ENCODE peak calls at places on chromosomes 13 and 19, in six cellular contexts. E, Q, G, V, U and Z are unnamed samples.

GRCh38 chr19:14450168-14450874 is 17.2 kb downstream of the PKN1 start:
- DNase-seq in G (peak), E (no peak), U (peak), Q (peak), V (no peak), Z (peak)

GRCh38 chr13:38582133-38582532 is 104.7 kb upstream of the FREM2 start:
- DNase-seq in V (no peak), G (peak), Q (peak), E (peak), U (peak), Z (peak)

GRCh38 chr13:33388254-33388998 is 102.9 kb upstream of the STARD13 start:
- DNase-seq in E (no peak), Q (peak), U (no peak), V (no peak), G (no peak), Z (no peak)

GRCh38 chr13:66347718-66348117 is 882.4 kb downstream of the PCDH9 start:
- DNase-seq in G (no peak), E (peak), V (no peak), Q (no peak), U (no peak), Z (no peak)

GRCh38 chr13:51906581-51906980 is 44.8 kb downstream of the CCDC70 start:
- DNase-seq in V (no peak), G (no peak), E (no peak), Q (no peak), U (peak), Z (no peak)

GRCh38 chr13:51666316-51666715 is 82.1 kb downstream of the WDFY2 start:
- DNase-seq in E (no peak), Q (no peak), U (no peak), V (no peak), G (no peak), Z (no peak)

GRCh38 chr13:49540552-49540951 is 44.8 kb downstream of the PHF11 start:
- DNase-seq in U (no peak), V (peak), E (peak), Q (no peak), G (no peak), Z (peak)

GRCh38 chr13:72290962-72291681 is 424.1 kb upstream of the DACH1 start:
- DNase-seq in E (no peak), Q (no peak), G (no peak), U (no peak), V (no peak), Z (no peak)

GRCh38 chr13:100544866-100545683 is 43.5 kb downstream of the GGACT start:
- DNase-seq in V (no peak), E (no peak), Q (no peak), U (no peak), G (no peak), Z (no peak)

GRCh38 chr19:10454267-10454666 is 33.9 kb downstream of the PDE4A start:
- DNase-seq in G (no peak), U (no peak), Q (peak), V (no peak), E (peak), Z (peak)

DNA sequence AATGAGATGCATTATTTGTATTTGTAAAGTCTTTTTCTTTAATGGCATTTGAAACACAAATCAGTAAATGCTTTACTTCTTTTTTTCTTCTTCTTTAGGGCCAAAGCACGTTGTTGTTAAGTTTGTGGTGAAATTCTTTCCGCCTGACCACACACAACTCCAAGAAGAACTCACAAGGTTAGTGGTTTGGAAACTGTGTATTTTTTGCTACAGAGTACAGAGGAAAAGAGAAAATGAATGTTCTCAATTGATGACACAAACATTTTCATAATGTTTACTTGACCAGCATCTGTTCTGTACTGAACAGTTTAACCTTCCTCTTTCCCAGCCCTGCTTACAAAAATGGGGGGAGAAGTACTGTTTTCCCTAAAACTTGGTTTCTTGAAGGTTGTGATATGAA is 190.9 kb upstream of the RNF113B start:
- DNase-seq in V (no peak), E (peak), U (no peak), G (no peak), Q (no peak), Z (no peak)
- TF ChIP-seq BHLHE40 in V (no peak), E (no peak), U (no peak), G (no peak), Q (no peak), Z (no peak)

GRCh38 chr13:36536546-36536945 is 104.3 kb downstream of the CCNA1 start:
- DNase-seq in G (no peak), Q (no peak), E (no peak), U (no peak), V (no peak), Z (no peak)
- TF ChIP-seq BHLHE40 in G (no peak), Q (no peak), E (no peak), U (no peak), V (no peak), Z (no peak)

GRCh38 chr19:806815-807421 is 9.7 kb downstream of the PTBP1 start:
- DNase-seq in V (no peak), E (no peak), Q (no peak), G (no peak), U (no peak), Z (no peak)

GRCh38 chr19:807627-808175 is 10.4 kb downstream of the PTBP1 start:
- DNase-seq in V (no peak), Q (no peak), U (no peak), E (no peak), G (no peak), Z (no peak)

GRCh38 chr19:805161-805561 is 7.9 kb downstream of the PTBP1 start:
- DNase-seq in G (no peak), U (no peak), V (no peak), Q (no peak), E (no peak), Z (no peak)

GRCh38 chr19:804419-805160 is 7.3 kb downstream of the PTBP1 start:
- DNase-seq in G (no peak), V (no peak), Q (no peak), E (no peak), U (no peak), Z (no peak)

DNA sequence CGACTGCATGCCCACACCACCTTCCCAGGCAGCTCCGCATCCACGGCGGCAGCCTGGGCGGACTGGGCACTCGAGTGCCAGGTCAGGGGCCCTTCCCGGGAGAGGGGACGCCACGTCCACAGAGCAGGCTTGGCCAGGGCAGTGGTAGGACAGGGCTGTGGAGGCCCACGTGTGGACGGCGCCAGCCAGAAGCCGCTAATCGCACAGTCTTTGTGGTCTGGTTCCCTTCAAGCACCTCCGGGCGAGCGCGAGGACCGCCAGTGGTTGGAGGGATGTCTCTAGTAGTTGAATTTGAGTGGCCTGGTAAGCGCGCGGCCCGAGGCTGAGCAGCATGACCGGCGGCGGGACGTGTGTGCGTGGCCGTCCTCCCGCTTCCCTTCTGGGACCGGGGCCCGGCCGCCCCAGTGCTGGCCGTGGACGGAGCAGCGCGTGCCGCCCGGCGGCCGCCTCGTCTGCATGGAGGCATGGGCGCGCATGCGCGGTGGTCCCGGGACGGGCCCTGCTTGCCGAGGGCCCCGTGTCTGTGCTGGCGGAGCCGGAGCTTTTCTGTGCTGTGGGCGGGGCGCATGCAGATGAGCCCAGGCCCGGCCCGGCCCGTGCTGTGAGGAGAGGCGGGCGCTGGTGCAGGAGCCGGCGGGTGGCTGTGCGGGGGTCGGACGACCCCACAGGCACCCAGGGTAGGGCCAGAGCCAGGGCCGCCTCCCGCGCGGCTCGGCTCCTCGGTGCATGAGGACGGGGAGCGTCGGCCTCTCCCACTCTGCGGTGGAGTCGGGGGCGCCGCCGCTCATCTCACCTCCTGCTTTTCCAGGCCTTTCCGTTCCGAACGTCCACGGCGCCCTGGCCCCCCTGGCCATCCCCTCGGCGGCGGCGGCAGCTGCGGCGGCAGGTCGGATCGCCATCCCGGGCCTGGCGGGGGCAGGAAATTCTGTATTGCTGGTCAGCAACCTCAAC is 8.6 kb downstream of the PTBP1 start:
- DNase-seq in G (no peak), V (no peak), Q (no peak), U (no peak), E (no peak), Z (no peak)
- TF ChIP-seq BHLHE40 in G (no peak), V (no peak), Q (no peak), U (no peak), E (no peak), Z (no peak)

GRCh38 chr13:74133657-74134201 is 475 bp downstream of the KLF12 start:
- DNase-seq in G (peak), Q (peak), E (peak), U (peak), V (peak), Z (no peak)

GRCh38 chr13:74131206-74131605 is 3.0 kb downstream of the KLF12 start:
- DNase-seq in E (no peak), G (no peak), Q (no peak), U (peak), V (no peak), Z (no peak)

GRCh38 chr13:74134226-74134776 is at the start of gene KLF12:
- DNase-seq in U (peak), V (peak), Q (peak), E (peak), G (peak), Z (peak)

GRCh38 chr13:74132152-74132767 is 1.9 kb downstream of the KLF12 start:
- DNase-seq in U (peak), Q (peak), E (peak), G (no peak), V (no peak), Z (no peak)

GRCh38 chr13:74132768-74133656 is 1.2 kb downstream of the KLF12 start:
- DNase-seq in U (no peak), E (peak), G (no peak), V (no peak), Q (peak), Z (no peak)
- TF ChIP-seq BHLHE40 in U (no peak), E (no peak), G (no peak), V (no peak), Q (no peak), Z (no peak)

GRCh38 chr19:38928406-38929001 is 2.1 kb downstream of the SARS2 start:
- DNase-seq in U (no peak), V (no peak), G (no peak), Q (no peak), E (no peak), Z (no peak)

GRCh38 chr19:38929929-38930775 is at the start of gene SARS2:
- DNase-seq in G (peak), Q (peak), U (peak), E (peak), V (peak), Z (peak)

GRCh38 chr19:38933544-38933943 is 2.8 kb downstream of the MRPS12 start:
- DNase-seq in G (no peak), V (no peak), Q (no peak), E (no peak), U (no peak), Z (peak)

GRCh38 chr19:38932425-38933179 is 1.9 kb downstream of the MRPS12 start:
- DNase-seq in V (no peak), Q (no peak), E (peak), U (peak), G (peak), Z (peak)

DNA sequence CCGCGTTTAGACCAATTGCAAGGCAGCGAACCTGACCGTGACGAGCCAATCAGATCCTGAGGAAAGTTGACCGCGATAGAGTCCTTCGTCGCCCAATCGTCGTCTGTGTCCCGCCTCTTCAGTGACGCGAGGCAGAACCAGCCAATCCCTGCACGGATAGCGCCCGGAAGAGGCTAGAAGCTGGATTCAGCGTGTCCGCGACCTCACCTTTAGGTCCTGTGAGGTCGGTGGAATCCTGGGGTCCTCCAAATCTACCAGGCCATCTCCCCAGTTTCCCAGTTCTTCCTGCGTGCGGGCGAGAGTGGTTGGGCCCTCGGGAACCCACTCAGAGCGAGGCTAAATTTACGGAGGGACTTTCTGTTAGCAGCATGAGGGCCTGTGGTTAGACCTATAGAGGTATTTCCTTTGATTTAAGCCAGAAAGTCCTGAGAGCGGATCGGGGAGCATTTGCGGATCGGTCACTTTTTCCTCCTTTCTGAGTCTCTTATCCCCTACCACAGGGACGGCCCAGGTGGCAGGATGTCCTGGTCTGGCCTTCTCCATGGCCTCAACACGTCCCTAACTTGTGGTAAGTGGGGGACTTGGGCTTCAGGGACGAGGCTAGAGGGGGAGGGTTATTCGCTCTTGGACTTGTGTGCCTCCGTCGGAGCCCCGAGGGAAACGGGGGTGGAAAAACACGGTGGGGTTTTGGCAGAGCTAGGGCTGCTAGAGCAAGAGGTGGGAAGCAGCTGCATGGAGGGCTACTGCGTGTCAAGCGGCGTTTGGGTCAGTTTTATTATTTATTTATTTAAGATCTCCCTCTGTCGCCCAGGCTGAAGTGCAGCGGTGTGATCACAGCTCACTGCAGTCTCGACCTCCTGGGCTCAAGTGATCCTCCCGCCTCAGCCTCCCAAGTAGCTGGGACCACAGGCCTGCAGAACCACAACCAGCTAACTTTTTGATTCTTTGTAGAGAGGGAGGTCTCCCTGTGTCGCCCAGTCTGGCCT is at the start of gene MRPS12:
- DNase-seq in E (peak), Q (peak), V (peak), G (peak), U (peak), Z (peak)
- TF ChIP-seq BHLHE40 in E (no peak), Q (no peak), V (no peak), G (no peak), U (no peak), Z (no peak)

GRCh38 chr19:56015756-56016155 is 29.2 kb downstream of the NLRP5 start:
- DNase-seq in U (peak), G (no peak), Q (no peak), E (no peak), V (no peak), Z (peak)
- TF ChIP-seq BHLHE40 in U (no peak), G (no peak), Q (no peak), E (no peak), V (no peak), Z (no peak)

GRCh38 chr19:4548238-4548584 is 8.4 kb upstream of the LRG1 start:
- DNase-seq in G (no peak), V (no peak), E (no peak), Q (no peak), U (no peak), Z (no peak)

GRCh38 chr19:4550479-4551050 is 8.9 kb downstream of the SEMA6B start:
- DNase-seq in U (no peak), Q (no peak), E (no peak), V (no peak), G (no peak), Z (peak)

GRCh38 chr19:4550018-4550417 is 9.5 kb downstream of the SEMA6B start:
- DNase-seq in V (no peak), G (no peak), E (no peak), U (no peak), Q (no peak), Z (no peak)

GRCh38 chr19:4543856-4544647 is 4.2 kb upstream of the LRG1 start:
- DNase-seq in V (no peak), U (no peak), Q (no peak), G (no peak), E (no peak), Z (no peak)

DNA sequence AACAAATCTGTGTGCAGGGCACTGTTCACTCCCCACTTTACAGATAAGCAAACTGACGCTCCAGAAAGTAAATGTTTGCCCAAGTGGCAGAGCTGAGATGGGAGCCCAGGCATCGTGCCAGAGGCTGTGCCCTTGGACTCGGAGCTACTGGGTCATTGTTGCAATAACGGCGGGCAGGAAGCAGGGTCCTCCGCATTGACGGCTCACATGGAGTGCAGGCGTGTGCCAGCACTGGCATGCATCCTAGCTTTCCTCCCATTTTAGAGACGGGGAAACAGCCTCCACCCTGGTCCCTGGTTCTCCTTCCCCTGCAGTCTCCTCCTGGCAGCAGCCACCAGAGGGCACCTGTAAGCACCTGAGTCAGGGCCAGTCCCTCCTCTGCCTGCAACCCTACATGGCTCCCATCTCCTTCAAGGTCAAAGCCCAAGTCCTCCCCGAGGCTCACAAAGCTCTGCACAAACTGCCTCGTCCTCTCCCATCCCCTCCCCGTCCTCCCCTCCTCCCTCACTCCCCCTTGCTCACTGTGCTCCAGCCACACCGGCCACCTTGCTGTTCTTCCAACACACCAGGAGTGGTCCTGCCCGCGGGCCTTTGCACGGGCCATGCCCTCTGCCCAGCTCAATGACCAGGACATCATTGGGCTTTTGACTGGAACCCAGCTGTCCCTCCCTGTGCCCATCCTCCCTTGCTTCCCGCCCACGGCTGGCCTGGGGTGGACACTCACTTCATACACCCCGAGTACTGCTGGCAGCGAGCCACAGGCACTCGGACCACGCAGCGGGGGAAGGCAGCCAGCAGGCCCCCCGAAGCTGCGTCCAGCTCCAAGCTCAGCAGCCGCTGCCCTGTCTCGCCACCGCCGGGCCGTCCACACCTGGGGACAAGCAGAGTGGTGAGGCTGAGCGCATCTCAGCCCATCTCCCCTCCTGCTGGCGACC is 7.7 kb upstream of the LRG1 start:
- DNase-seq in G (no peak), V (no peak), U (no peak), Q (peak), E (no peak), Z (no peak)
- TF ChIP-seq BHLHE40 in G (no peak), V (no peak), U (no peak), Q (no peak), E (no peak), Z (no peak)

GRCh38 chr13:22846551-22846950 is 334.2 kb upstream of the SGCG start:
- DNase-seq in Q (no peak), U (no peak), G (no peak), V (no peak), E (no peak), Z (no peak)
- TF ChIP-seq BHLHE40 in Q (no peak), U (no peak), G (no peak), V (no peak), E (no peak), Z (no peak)

GRCh38 chr13:64054306-64054705 is 2638.7 kb upstream of the PCDH20 start:
- DNase-seq in G (no peak), V (no peak), Q (no peak), E (no peak), U (no peak), Z (no peak)

GRCh38 chr13:64051278-64051677 is 2635.6 kb upstream of the PCDH20 start:
- DNase-seq in U (no peak), G (no peak), V (no peak), E (no peak), Q (no peak), Z (no peak)

GRCh38 chr13:64057372-64058020 is 2641.8 kb upstream of the PCDH20 start:
- DNase-seq in G (no peak), U (peak), E (no peak), V (no peak), Q (no peak), Z (no peak)

DNA sequence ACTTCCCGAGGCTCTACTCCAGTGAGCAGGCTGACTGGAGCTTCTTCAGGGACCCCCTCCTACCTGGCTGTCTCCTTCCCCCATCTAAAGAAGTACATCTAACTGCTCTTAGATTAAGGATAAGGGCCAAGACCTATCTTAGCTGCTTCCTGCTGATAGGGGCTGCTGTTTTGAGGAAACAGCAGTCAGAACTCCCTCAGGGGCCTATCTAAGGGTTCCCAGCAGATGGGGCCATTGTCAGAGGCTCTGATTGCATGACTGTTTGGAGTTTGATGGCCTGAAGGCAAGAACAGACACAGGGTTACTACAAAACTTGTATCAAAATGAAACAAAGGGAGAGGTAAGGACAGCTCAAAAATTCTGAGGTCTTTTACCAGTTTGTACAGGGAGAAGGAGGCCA is 2636.9 kb upstream of the PCDH20 start:
- DNase-seq in Q (no peak), G (no peak), E (no peak), V (no peak), U (no peak), Z (no peak)
- TF ChIP-seq BHLHE40 in Q (no peak), G (no peak), E (no peak), V (no peak), U (no peak), Z (no peak)